ENCODE peak calls at places on chromosome 6, in five cellular contexts. Z is heart left ventricle, V is NCI-H1092, O is mammary epithelial cell, X is LNCaP clone FGC. T is an unnamed sample.

GRCh38 chr6:35427435-35427834 is 24.7 kb upstream of the FANCE start:
- DNase-seq in X (no peak), V (no peak), Z (no peak), O (no peak), T (no peak)

GRCh38 chr6:117232191-117232590 is 33.2 kb upstream of the VGLL2 start:
- DNase-seq in X (no peak), O (peak), Z (no peak), V (no peak), T (no peak)

GRCh38 chr6:162973975-162974374 is 246.2 kb downstream of the PACRG start:
- DNase-seq in Z (no peak), X (no peak), V (no peak), O (no peak), T (no peak)

GRCh38 chr6:164151161-164151728 is 736.7 kb downstream of the QKI start:
- DNase-seq in V (peak), Z (no peak), O (no peak), X (no peak), T (peak)

GRCh38 chr6:23262864-23263263 is 693.5 kb downstream of the HDGFL1 start:
- DNase-seq in X (no peak), O (no peak), Z (no peak), V (no peak), T (no peak)

GRCh38 chr6:142856857-142857608 is 87.9 kb downstream of the HIVEP2 start:
- DNase-seq in V (no peak), Z (no peak), O (no peak), X (no peak), T (no peak)

GRCh38 chr6:39059496-39060310 is 11.1 kb downstream of the GLP1R start:
- DNase-seq in O (no peak), V (peak), Z (no peak), X (peak), T (no peak)

GRCh38 chr6:52020961-52021570 is 66.3 kb downstream of the PKHD1 start:
- DNase-seq in Z (no peak), V (peak), X (no peak), O (peak), T (no peak)

GRCh38 chr6:125944434-125944816 is 12.1 kb upstream of the HINT3 start:
- DNase-seq in X (no peak), O (peak), Z (peak), V (no peak), T (no peak)

GRCh38 chr6:139126255-139126654 is 8.6 kb upstream of the HECA start:
- DNase-seq in V (no peak), O (peak), X (no peak), Z (no peak), T (no peak)

GRCh38 chr6:141969201-141969600 is 163.5 kb upstream of the GJE1 start:
- DNase-seq in Z (no peak), V (no peak), X (no peak), O (no peak), T (no peak)

GRCh38 chr6:87671555-87672029 is 30.4 kb downstream of the AKIRIN2 start:
- DNase-seq in Z (no peak), X (no peak), V (no peak), O (no peak), T (no peak)

GRCh38 chr6:24779416-24779815 is 4.7 kb downstream of the GMNN start:
- DNase-seq in X (peak), O (no peak), Z (no peak), V (no peak), T (no peak)

GRCh38 chr6:53766930-53767329 is 27.9 kb upstream of the LRRC1 start:
- DNase-seq in V (no peak), Z (no peak), O (no peak), X (no peak), T (no peak)

GRCh38 chr6:42049116-42049809 is 1.1 kb upstream of the TAF8 start:
- DNase-seq in O (no peak), X (no peak), Z (no peak), V (no peak), T (peak)

GRCh38 chr6:111871725-111872520 is 1.3 kb downstream of the FYN start:
- DNase-seq in O (peak), X (no peak), Z (peak), V (no peak), T (peak)

GRCh38 chr6:127821431-127821830 is 79.4 kb downstream of the THEMIS start:
- DNase-seq in Z (no peak), V (no peak), O (no peak), X (no peak), T (no peak)

GRCh38 chr6:39088331-39088730 is 26.7 kb downstream of the SAYSD1 start:
- DNase-seq in V (no peak), O (no peak), Z (no peak), X (peak), T (no peak)

GRCh38 chr6:26347699-26348098 is 17.3 kb upstream of the BTN3A2 start:
- DNase-seq in Z (no peak), V (no peak), O (no peak), X (no peak), T (no peak)

GRCh38 chr6:35042041-35042440 is 99.1 kb downstream of the TCP11 start:
- DNase-seq in V (no peak), X (no peak), Z (no peak), O (no peak), T (no peak)

GRCh38 chr6:1598886-1599285 is 10.8 kb upstream of the FOXC1 start:
- DNase-seq in Z (no peak), V (no peak), X (no peak), O (no peak), T (no peak)

GRCh38 chr6:54267798-54268197 is 40.4 kb upstream of the TINAG start:
- DNase-seq in Z (no peak), V (no peak), O (peak), X (no peak), T (no peak)

GRCh38 chr6:33126101-33126714 is 50.4 kb downstream of the HLA-DPB1 start:
- DNase-seq in V (peak), X (no peak), Z (peak), O (peak), T (peak)

GRCh38 chr6:147347179-147347881 is 143.1 kb downstream of the STXBP5 start:
- DNase-seq in V (no peak), Z (no peak), X (no peak), O (no peak), T (no peak)

GRCh38 chr6:105733556-105734162 is 330.8 kb upstream of the PREP start:
- DNase-seq in X (no peak), O (no peak), V (no peak), Z (no peak), T (no peak)

GRCh38 chr6:169833258-169833794 is 81.9 kb downstream of the ERMARD start:
- DNase-seq in Z (no peak), X (no peak), O (peak), V (no peak), T (no peak)

GRCh38 chr6:105994522-105995402 is 91.4 kb upstream of the PRDM1 start:
- DNase-seq in X (no peak), O (peak), V (no peak), Z (peak), T (peak)

GRCh38 chr6:116100419-116101297 is at the start of gene NT5DC1:
- DNase-seq in O (peak), Z (peak), V (peak), X (no peak), T (peak)

GRCh38 chr6:151205971-151206600 is 33.7 kb upstream of the AKAP12 start:
- DNase-seq in O (no peak), X (no peak), Z (no peak), V (no peak), T (peak)

GRCh38 chr6:151001387-151002063 is 136.0 kb downstream of the MTHFD1L start:
- DNase-seq in V (no peak), X (no peak), O (no peak), Z (no peak), T (no peak)

GRCh38 chr6:27668442-27669275 is 195.8 kb upstream of the ZNF184 start:
- DNase-seq in Z (no peak), V (no peak), X (no peak), O (peak), T (peak)

GRCh38 chr6:119495230-119495683 is 145.7 kb upstream of the MAN1A1 start:
- DNase-seq in O (no peak), X (no peak), Z (peak), V (no peak), T (no peak)

T was measured in retina.